ENCODE peak calls at places on chromosomes 11 and 22, in six cellular contexts. Q is transverse colon, B is neuronal stem cell, I is Peyer's patch, X is brain microvascular endothelial cell, L is pancreas. V is an unnamed sample. For H3K27me3, the result is how much of the 10 kb centered on the place peaks cover.

GRCh38 chr11:118927554-118928107 is 1.9 kb upstream of the BCL9L start:
- DNase-seq in I (no peak), Q (no peak), X (no peak), B (no peak), L (no peak), V (no peak)

GRCh38 chr11:115500547-115501503 is 3.4 kb downstream of the CADM1 start:
- DNase-seq in I (no peak), X (no peak), L (no peak), B (peak), Q (no peak), V (no peak)

GRCh38 chr22:45645526-45646414 is 25.9 kb upstream of the ATXN10 start:
- DNase-seq in L (peak), I (peak), X (peak), Q (peak), B (peak), V (no peak)

GRCh38 chr11:123033895-123034294 is 28.0 kb downstream of the HSPA8 start:
- DNase-seq in I (no peak), X (no peak), L (no peak), Q (no peak), B (no peak), V (no peak)

GRCh38 chr11:75261902-75262361 is 21.4 kb downstream of the TPBGL start:
- DNase-seq in I (no peak), Q (peak), L (no peak), B (no peak), X (no peak), V (no peak)

GRCh38 chr11:35856259-35856658 is 87.6 kb upstream of the LDLRAD3 start:
- DNase-seq in X (no peak), L (no peak), Q (no peak), B (no peak), I (no peak), V (no peak)

GRCh38 chr22:20999350-21000214 is 2.3 kb downstream of the THAP7 start:
- DNase-seq in B (no peak), X (no peak), Q (no peak), I (no peak), L (peak), V (no peak)

GRCh38 chr11:106983251-106983650 is 35.0 kb downstream of the GUCY1A2 start:
- DNase-seq in Q (no peak), X (no peak), B (no peak), L (no peak), I (no peak), V (no peak)

GRCh38 chr11:61892085-61892370 is 683 bp upstream of the FADS3 start:
- DNase-seq in I (peak), X (no peak), B (no peak), L (no peak), Q (no peak), V (no peak)

GRCh38 chr11:113546757-113547507 is 71.7 kb upstream of the DRD2 start:
- DNase-seq in L (no peak), X (peak), I (no peak), Q (no peak), B (no peak), V (peak)

GRCh38 chr11:20632169-20632532 is 32.7 kb downstream of the SLC6A5 start:
- DNase-seq in Q (no peak), L (no peak), I (no peak), B (no peak), X (no peak), V (no peak)

GRCh38 chr11:1771700-1772099 is 8.0 kb upstream of the CTSD start:
- DNase-seq in B (no peak), Q (peak), I (peak), X (peak), L (no peak), V (no peak)

GRCh38 chr11:61118004-61118403 is 15.7 kb downstream of the CD5 start:
- DNase-seq in B (no peak), I (no peak), X (no peak), Q (no peak), L (no peak), V (no peak)

GRCh38 chr11:116366980-116367640 is 405.7 kb downstream of the BUD13 start:
- DNase-seq in Q (no peak), L (no peak), I (no peak), X (no peak), B (no peak), V (no peak)

GRCh38 chr11:123301696-123302400 is 106.8 kb upstream of the CLMP start:
- DNase-seq in X (no peak), L (peak), B (peak), Q (peak), I (peak), V (no peak)

GRCh38 chr11:65551572-65552398 is 6.4 kb downstream of the LTBP3 start:
- DNase-seq in X (no peak), B (no peak), L (peak), Q (peak), I (peak), V (no peak)

DNA sequence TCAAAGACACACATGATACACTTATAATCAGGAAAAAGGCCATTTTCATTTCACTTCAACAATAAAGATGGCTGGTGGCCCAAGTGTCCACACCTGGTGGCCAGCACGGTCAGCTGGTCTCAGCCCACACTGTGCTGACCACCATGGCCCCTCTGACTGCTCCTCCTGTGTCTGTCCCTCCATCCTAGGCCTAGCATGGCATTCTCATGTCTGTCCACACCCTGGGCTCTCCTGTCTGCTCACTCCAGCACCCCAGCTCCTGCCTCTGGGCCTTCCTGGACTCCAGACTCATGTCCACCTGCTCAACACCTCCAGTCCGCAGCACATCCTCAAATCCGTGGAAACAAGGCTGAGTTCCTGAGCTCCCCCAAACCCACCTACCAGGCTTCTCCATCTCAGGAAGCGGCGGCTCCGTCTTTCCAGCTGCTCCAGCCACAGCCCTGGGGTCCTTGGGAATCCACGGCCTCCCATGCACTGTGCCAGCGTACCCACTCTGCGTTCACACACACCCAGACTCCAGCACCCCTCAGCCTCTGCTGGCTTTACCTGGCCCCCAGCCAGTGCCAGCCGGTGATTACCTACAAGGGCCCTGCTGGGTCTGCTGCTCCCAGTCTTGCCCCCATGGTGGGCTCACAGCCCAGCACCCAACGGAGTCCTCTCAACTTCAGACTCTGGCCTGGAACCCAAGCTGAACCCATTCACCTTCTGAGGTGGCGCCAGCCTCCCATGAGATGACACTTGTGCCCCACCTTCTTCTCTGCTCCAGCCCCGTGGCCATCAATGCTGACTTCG is 13.9 kb downstream of the SIRT3 start:
- DNase-seq in L (no peak), B (no peak), X (no peak), I (no peak), Q (no peak), V (no peak)
- H3K27me3 ChIP-seq in L (under half), B (under half), X (under half), I (under half), Q (under half), V (under half)

DNA sequence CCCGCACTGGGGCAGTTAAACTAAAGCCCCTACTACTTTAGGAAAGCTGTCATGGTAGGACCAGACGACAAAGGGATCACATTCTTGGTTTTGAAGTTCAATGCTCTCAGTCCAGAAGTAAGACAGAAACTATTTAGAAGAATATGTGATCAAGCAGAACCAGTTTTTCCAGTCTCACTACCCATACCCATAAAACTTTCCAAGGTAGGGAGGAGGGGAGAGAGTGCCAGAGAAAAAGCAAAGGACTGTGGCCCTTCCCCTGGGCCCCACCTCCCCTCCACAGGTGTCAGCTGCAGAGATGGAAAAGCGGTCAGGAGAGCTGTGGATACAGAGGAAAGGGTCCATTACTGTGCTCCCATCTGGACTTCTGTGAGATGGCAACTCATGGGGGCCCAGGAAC is 587.1 kb downstream of the SOX6 start:
- DNase-seq in L (peak), X (no peak), I (no peak), B (no peak), Q (peak), V (no peak)
- H3K27me3 ChIP-seq in L (under half), X (under half), I (under half), B (under half), Q (under half), V (under half)

GRCh38 chr22:36872866-36873498 is 12.2 kb downstream of the NCF4 start:
- DNase-seq in B (no peak), Q (no peak), X (no peak), L (no peak), I (no peak), V (no peak)

GRCh38 chr22:36870250-36870649 is 9.4 kb downstream of the NCF4 start:
- DNase-seq in Q (no peak), L (no peak), I (no peak), B (no peak), X (no peak), V (no peak)

GRCh38 chr22:36873614-36874308 is 13.0 kb downstream of the NCF4 start:
- DNase-seq in L (no peak), I (no peak), Q (peak), B (no peak), X (peak), V (no peak)

GRCh38 chr22:36871669-36872081 is 10.9 kb downstream of the NCF4 start:
- DNase-seq in X (no peak), Q (no peak), L (no peak), I (no peak), B (no peak), V (no peak)

DNA sequence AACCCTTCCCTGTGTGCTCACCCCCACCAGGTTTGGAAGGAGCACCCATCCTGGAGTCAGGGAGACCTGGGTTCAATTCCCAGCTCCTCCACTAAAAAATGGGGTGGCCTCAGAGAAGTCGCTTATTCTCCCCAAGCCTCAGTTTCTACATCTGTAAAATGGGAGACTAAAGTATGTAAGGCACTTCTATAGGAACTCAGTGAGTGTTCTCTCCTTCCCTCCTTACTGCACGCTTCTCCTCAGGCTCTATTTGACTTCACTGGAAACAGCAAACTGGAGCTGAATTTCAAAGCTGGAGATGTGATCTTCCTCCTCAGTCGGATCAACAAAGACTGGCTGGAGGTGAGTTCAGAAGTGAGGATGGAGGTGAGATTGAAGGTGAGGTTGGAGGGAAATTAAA is 11.3 kb downstream of the NCF4 start:
- DNase-seq in Q (no peak), L (no peak), X (no peak), I (no peak), B (no peak), V (no peak)
- H3K27me3 ChIP-seq in Q (under half), L (under half), X (under half), I (under half), B (under half), V (under half)

DNA sequence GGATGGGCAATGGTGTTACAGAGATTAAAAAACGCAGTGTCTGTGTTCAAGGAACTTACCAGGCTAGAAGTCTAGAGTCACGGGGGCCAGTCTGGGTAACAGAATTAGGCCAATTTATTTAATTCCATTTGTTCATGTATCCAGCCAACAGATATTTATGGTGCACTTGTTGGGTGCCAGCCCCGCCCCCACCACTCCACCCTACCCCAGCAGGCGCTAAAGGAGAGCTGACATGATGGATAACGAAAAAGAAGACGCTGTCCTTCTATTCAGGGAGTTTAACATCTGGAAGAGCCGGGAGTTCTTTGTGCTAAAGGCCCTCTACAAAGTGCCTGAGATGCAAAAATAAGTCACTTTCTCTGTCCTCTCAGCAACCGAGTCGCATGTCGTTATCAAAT is 1.1 kb upstream of the BMAL1 start:
- DNase-seq in Q (peak), L (no peak), I (peak), B (no peak), X (no peak), V (no peak)
- H3K27me3 ChIP-seq in Q (under half), L (under half), I (under half), B (half or more), X (under half), V (under half)

GRCh38 chr11:6655790-6656580 is at the start of gene DCHS1:
- DNase-seq in I (no peak), X (no peak), Q (peak), L (peak), B (no peak), V (no peak)

GRCh38 chr11:6653656-6654055 is 2.0 kb downstream of the DCHS1 start:
- DNase-seq in B (no peak), Q (no peak), L (no peak), I (no peak), X (no peak), V (no peak)

GRCh38 chr11:6653055-6653454 is 2.6 kb downstream of the DCHS1 start:
- DNase-seq in Q (no peak), X (no peak), I (no peak), L (no peak), B (no peak), V (no peak)

GRCh38 chr11:6655020-6655789 is 404 bp downstream of the DCHS1 start:
- DNase-seq in L (peak), I (no peak), B (no peak), Q (no peak), X (no peak), V (no peak)

DNA sequence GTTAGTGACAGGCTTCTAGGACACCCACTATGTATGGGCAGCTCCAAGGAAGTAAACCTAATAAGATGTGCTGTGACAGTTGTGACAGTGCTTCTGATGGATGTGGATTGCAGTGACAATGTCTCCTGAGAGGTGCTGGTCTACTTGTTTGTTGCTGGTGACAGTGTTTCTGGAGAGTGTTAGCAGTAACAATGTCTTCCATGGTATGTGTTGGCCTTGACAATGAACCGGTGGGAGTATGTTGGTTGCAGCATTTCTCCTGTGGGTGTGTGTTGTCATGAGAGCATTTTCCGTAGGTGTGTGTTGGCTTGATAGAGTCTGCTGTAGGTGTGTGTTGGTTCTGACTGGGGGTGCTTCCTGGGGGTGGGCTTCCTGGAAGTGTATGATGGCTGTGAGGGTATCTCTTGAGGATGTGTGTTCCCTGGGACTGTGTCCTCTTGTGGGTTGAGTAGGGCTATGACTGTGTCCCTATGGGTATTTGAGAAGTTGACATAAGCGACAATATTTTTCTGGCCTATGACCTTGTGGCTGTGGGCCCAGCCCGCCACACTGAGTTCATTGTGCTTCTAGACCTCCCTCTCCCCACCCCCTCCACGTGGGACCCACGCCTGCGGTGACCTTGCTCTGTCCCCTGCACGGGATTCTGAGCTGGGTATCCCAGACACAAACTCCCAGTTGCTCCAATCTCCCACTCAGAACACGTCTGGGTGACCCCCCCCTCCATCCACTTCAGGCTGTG is 1.2 kb downstream of the DCHS1 start:
- DNase-seq in L (peak), I (no peak), Q (no peak), X (no peak), B (no peak), V (no peak)
- H3K27me3 ChIP-seq in L (under half), I (under half), Q (under half), X (half or more), B (under half), V (under half)

V was measured in AG04450.